ENCODE peak calls at places on chromosome 19, in six cellular contexts. N is heart left ventricle, B is body of pancreas, X is Peyer's patch, I is sigmoid colon, U is A549. S is an unnamed sample.
A peak's percentile ranks its signal among the peaks of the same experiment; 100 is the strongest.

GRCh38 chr19:2983351-2984195 is 6.2 kb downstream of the TLE6 start:
- DNase-seq in N (peak; percentile 76), B (peak; percentile 62), X (peak; percentile 52), I (peak; percentile 86), U (no peak), S (no peak)

GRCh38 chr19:31546561-31546960 is 197.3 kb upstream of the TSHZ3 start:
- DNase-seq in N (no peak), B (no peak), X (no peak), I (no peak), U (no peak), S (no peak)

GRCh38 chr19:5967994-5968430 is 9.9 kb downstream of the RANBP3 start:
- DNase-seq in N (peak; percentile 69), B (peak; percentile 73), X (peak; percentile 86), I (peak; percentile 85), U (peak; percentile 74), S (no peak)

GRCh38 chr19:30148803-30149202 is 206.8 kb downstream of the URI1 start:
- DNase-seq in N (no peak), B (no peak), X (no peak), I (no peak), U (no peak), S (no peak)

GRCh38 chr19:47713046-47714021 is at the start of gene EHD2:
- DNase-seq in N (peak; percentile 81), B (peak; percentile 76), X (peak; percentile 56), I (peak; percentile 93), U (peak; percentile 69), S (no peak)

GRCh38 chr19:30150626-30151025 is 208.6 kb downstream of the URI1 start:
- DNase-seq in N (no peak), B (no peak), X (no peak), I (no peak), U (no peak), S (no peak)

GRCh38 chr19:58181902-58182576 is 822 bp upstream of the ZNF274 start:
- DNase-seq in N (peak; percentile 52), B (no peak), X (peak; percentile 66), I (no peak), U (peak; percentile 41), S (no peak)

GRCh38 chr19:49559928-49560327 is 20.4 kb downstream of the NOSIP start:
- DNase-seq in N (no peak), B (no peak), X (no peak), I (no peak), U (no peak), S (no peak)

GRCh38 chr19:29873024-29873800 is 61.4 kb downstream of the CCNE1 start:
- DNase-seq in N (peak; percentile 59), B (peak; percentile 50), X (peak; percentile 74), I (no peak), U (peak; percentile 85), S (no peak)

GRCh38 chr19:3343619-3344502 is 22.5 kb upstream of the NFIC start:
- DNase-seq in N (peak; percentile 81), B (peak; percentile 94), X (peak; percentile 87), I (peak; percentile 96), U (peak; percentile 93), S (no peak)

GRCh38 chr19:28436320-28436719 is 776.6 kb downstream of the UQCRFS1 start:
- DNase-seq in N (no peak), B (no peak), X (no peak), I (no peak), U (no peak), S (no peak)

GRCh38 chr19:18848860-18849661 is 17.3 kb downstream of the UPF1 start:
- DNase-seq in N (peak; percentile 80), B (no peak), X (peak; percentile 71), I (peak; percentile 86), U (no peak), S (no peak)

GRCh38 chr19:19697589-19697988 is 28.9 kb downstream of the ZNF101 start:
- DNase-seq in N (no peak), B (no peak), X (no peak), I (no peak), U (no peak), S (no peak)

GRCh38 chr19:31342926-31343325 is 6.3 kb downstream of the TSHZ3 start:
- DNase-seq in N (no peak), B (no peak), X (no peak), I (no peak), U (no peak), S (no peak)

GRCh38 chr19:49894879-49895565 is 1.7 kb downstream of the IL4I1 start:
- DNase-seq in N (no peak), B (no peak), X (no peak), I (no peak), U (no peak), S (no peak)

GRCh38 chr19:18985257-18985656 is 44.2 kb upstream of the HOMER3 start:
- DNase-seq in N (peak; percentile 33), B (no peak), X (no peak), I (no peak), U (no peak), S (no peak)

GRCh38 chr19:2517881-2518601 is 42.1 kb downstream of the GADD45B start:
- DNase-seq in N (no peak), B (no peak), X (no peak), I (no peak), U (no peak), S (no peak)

GRCh38 chr19:30450101-30450500 is 77.9 kb downstream of the ZNF536 start:
- DNase-seq in N (peak; percentile 66), B (no peak), X (no peak), I (peak; percentile 79), U (no peak), S (no peak)

GRCh38 chr19:48757741-48758144 is 2.4 kb downstream of the FGF21 start:
- DNase-seq in N (no peak), B (no peak), X (no peak), I (no peak), U (no peak), S (no peak)

GRCh38 chr19:44694184-44694579 is 4.8 kb upstream of the CEACAM16 start:
- DNase-seq in N (no peak), B (no peak), X (no peak), I (no peak), U (no peak), S (no peak)

GRCh38 chr19:38644719-38645118 is 2.7 kb upstream of the ACTN4 start:
- DNase-seq in N (no peak), B (no peak), X (peak; percentile 65), I (no peak), U (no peak), S (no peak)

GRCh38 chr19:29532956-29533355 is 7.2 kb downstream of the VSTM2B start:
- DNase-seq in N (peak; percentile 14), B (no peak), X (peak; percentile 34), I (peak; percentile 47), U (no peak), S (no peak)

GRCh38 chr19:18373407-18373891 is 12.5 kb upstream of the GDF15 start:
- DNase-seq in N (no peak), B (no peak), X (no peak), I (no peak), U (no peak), S (no peak)

GRCh38 chr19:48928164-48929005 is 5.1 kb upstream of the DHDH start:
- DNase-seq in N (no peak), B (no peak), X (no peak), I (no peak), U (no peak), S (no peak)

GRCh38 chr19:1243768-1244692 is 2.5 kb downstream of the ATP5F1D start:
- DNase-seq in N (peak; percentile 89), B (peak; percentile 94), X (peak; percentile 94), I (peak; percentile 96), U (peak; percentile 79), S (no peak)

GRCh38 chr19:1245468-1245867 is 2.9 kb upstream of the MIDN start:
- DNase-seq in N (no peak), B (no peak), X (peak; percentile 53), I (peak; percentile 81), U (no peak), S (no peak)

GRCh38 chr19:1247747-1248453 is 483 bp upstream of the MIDN start:
- DNase-seq in N (peak; percentile 87), B (peak; percentile 87), X (peak; percentile 93), I (peak; percentile 91), U (no peak), S (no peak)

GRCh38 chr19:1244693-1245451 is 3.3 kb downstream of the ATP5F1D start:
- DNase-seq in N (peak; percentile 82), B (peak; percentile 88), X (peak; percentile 87), I (peak; percentile 94), U (no peak), S (no peak)

GRCh38 chr19:1245884-1246816 is 2.2 kb upstream of the MIDN start:
- DNase-seq in N (peak; percentile 85), B (peak; percentile 90), X (peak; percentile 93), I (peak; percentile 90), U (no peak), S (no peak)
- TF ChIP-seq POLR2A in N (no peak), B (no peak), X (peak; percentile 86), I (peak; percentile 10), U (no peak), S (no peak)

DNA sequence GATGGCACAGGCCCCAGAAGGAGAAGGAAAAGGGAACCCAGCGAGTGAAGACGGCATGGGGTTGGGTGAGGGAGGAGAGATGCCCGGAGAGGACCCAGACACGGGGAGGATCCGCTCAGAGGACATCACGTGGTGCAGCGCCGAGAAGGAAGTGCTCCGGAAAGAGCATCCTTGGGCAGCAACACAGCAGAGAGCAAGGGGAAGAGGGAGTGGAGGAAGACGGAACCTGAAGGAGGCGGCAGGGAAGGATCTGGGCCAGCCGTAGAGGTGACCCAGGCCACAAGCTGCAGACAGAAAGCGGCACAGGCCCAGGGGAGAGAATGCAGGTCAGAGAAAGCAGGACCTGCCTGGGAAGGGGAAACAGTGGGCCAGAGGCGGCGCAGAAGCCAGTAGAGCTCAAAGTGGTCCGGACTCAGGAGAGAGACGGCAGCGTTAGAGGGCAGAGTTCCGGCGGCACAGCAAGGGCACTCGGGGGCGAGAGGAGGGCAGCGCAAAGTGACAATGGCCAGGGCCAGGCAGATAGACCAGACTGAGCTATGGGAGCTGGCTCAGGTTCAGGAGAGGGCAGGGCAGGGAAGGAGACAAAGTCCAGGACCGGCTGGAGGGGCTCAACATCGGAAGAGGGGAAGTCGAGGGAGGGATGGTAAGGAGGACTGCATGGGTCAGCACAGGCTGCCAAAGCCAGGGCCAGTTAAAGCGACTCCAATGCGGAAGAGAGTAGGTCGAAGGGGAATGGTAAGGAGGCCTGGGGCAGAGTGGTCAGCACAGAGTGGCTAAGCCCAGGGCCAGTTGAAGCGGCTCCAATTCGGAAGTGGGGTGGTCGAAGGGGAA is 990 bp downstream of the PPP1R12C start:
- DNase-seq in N (peak; percentile 77), B (peak; percentile 41), X (peak; percentile 84), I (peak; percentile 92), U (peak; percentile 91), S (no peak)
- H3K4me1 ChIP-seq in N (peaks cover 58% of the 10 kb centered on the region), B (peaks cover 48% of the 10 kb centered on the region), X (peaks cover 11% of the 10 kb centered on the region), I (no peaks in the 10 kb centered on the region), U (peaks cover 30% of the 10 kb centered on the region), S (peaks cover 66% of the 10 kb centered on the region)

GRCh38 chr19:33290082-33290815 is 12.1 kb downstream of the CEBPA start:
- DNase-seq in N (no peak), B (no peak), X (no peak), I (no peak), U (no peak), S (no peak)
- TF ChIP-seq CTCF in N (no peak), B (no peak), X (no peak), I (no peak), U (no peak), S (no peak)

GRCh38 chr19:14089662-14090508 is 666 bp downstream of the SAMD1 start:
- DNase-seq in N (peak; percentile 53), B (peak; percentile 53), X (peak; percentile 77), I (no peak), U (no peak), S (no peak)
- TF ChIP-seq POLR2A in N (no peak), B (no peak), X (no peak), I (no peak), U (no peak), S (no peak)

S was measured in vagina.